ENCODE peak calls at places on chromosomes 12 and 14, in four cellular contexts. S, D, U and Q are unnamed samples.

GRCh38 chr12:12881495-12881894 is 9.9 kb upstream of the GPRC5A start:
- DNase-seq in S (no peak), D (no peak), U (no peak), Q (peak; percentile 39)

GRCh38 chr12:59904874-59905521 is 309.2 kb downstream of the SLC16A7 start:
- DNase-seq in S (no peak), D (no peak), U (no peak), Q (no peak)

GRCh38 chr12:70121562-70121961 is 121.7 kb upstream of the CNOT2 start:
- DNase-seq in S (no peak), D (no peak), U (no peak), Q (no peak)

GRCh38 chr12:116450406-116450910 is 108.7 kb upstream of the MAP1LC3B2 start:
- DNase-seq in S (no peak), D (no peak), U (no peak), Q (no peak)

GRCh38 chr12:84642201-84642600 is 270.4 kb downstream of the SLC6A15 start:
- DNase-seq in S (no peak), D (no peak), U (no peak), Q (no peak)

GRCh38 chr12:24361860-24362581 is 412.6 kb upstream of the SOX5 start:
- DNase-seq in S (no peak), D (no peak), U (no peak), Q (no peak)

GRCh38 chr12:3743803-3744202 is 9.1 kb downstream of the CRACR2A start:
- DNase-seq in S (peak; percentile 39), D (no peak), U (no peak), Q (no peak)

GRCh38 chr12:91890742-91891141 is 254.9 kb downstream of the BTG1 start:
- DNase-seq in S (no peak), D (no peak), U (no peak), Q (no peak)

GRCh38 chr12:88897723-88898122 is 317.5 kb upstream of the KITLG start:
- DNase-seq in S (no peak), D (no peak), U (no peak), Q (no peak)

GRCh38 chr12:85784096-85784720 is 52.0 kb downstream of the RASSF9 start:
- DNase-seq in S (no peak), D (no peak), U (no peak), Q (no peak)

GRCh38 chr14:67332468-67332867 is 27.1 kb downstream of the ATP6V1D start:
- DNase-seq in S (no peak), D (no peak), U (no peak), Q (no peak)

GRCh38 chr14:60151715-60152114 is 13.5 kb downstream of the DHRS7 start:
- DNase-seq in S (no peak), D (no peak), U (peak; percentile 76), Q (no peak)

GRCh38 chr12:125453751-125454150 is 388.5 kb downstream of the AACS start:
- DNase-seq in S (no peak), D (no peak), U (no peak), Q (no peak)

GRCh38 chr12:67909091-67909531 is 80.1 kb upstream of the IFNG-AS1 start:
- DNase-seq in S (no peak), D (no peak), U (no peak), Q (no peak)

GRCh38 chr14:20215196-20215595 is 8.3 kb upstream of the OR11H6 start:
- DNase-seq in S (no peak), D (no peak), U (no peak), Q (no peak)

GRCh38 chr12:7961395-7962188 is 25.6 kb upstream of the SLC2A3 start:
- DNase-seq in S (no peak), D (no peak), U (no peak), Q (no peak)

GRCh38 chr14:90968025-90968424 is 92.4 kb downstream of the RPS6KA5 start:
- DNase-seq in S (no peak), D (no peak), U (no peak), Q (no peak)

GRCh38 chr12:645563-646071 is 17.6 kb downstream of the NINJ2 start:
- DNase-seq in S (no peak), D (no peak), U (no peak), Q (peak; percentile 79)

DNA sequence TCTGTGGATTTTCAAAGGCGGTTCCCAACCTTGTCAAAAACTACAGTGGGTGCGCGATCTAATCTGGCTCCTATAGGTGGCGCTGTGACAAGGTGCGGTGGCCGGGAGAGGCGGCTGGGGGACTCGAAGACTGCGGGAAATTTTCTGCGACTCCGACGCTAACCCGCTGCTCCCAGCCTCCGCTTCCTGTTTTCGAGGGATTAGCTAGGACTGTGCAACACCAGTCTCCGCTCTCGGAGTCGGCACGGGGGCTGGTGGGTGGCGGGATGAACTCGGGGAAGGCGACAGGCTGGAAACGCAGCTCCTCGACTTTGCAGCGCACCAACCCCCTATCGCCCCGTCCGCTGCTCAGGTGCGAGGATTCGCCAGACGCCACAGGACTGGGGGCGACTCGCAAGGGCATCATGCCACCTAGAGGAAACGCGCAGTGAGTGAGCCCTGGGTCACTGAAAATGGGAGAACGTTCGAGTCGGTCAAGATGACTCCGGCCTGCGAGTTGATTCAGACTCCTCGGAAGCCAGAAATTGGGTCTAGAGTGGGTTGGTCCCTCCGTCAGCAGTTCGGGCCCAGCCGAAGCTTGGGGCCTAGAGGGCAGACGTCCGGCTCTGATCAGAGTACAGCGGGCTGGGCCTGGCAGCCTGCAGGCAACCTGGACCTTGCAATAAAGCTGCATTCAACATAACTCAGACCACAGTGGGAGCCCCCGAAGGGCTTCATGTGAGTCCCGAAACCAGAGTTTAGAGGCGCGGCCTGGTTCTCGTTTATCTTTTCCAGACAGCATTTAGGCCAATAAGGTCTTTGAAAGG is 5.5 kb upstream of the PAX9 start:
- DNase-seq in S (no peak), D (no peak), U (peak; percentile 66), Q (peak; percentile 52)
- H3K9ac ChIP-seq in S (no peak overlapping the region), D (no peak overlapping the region), U (no peak overlapping the region), Q (no peak overlapping the region)

DNA sequence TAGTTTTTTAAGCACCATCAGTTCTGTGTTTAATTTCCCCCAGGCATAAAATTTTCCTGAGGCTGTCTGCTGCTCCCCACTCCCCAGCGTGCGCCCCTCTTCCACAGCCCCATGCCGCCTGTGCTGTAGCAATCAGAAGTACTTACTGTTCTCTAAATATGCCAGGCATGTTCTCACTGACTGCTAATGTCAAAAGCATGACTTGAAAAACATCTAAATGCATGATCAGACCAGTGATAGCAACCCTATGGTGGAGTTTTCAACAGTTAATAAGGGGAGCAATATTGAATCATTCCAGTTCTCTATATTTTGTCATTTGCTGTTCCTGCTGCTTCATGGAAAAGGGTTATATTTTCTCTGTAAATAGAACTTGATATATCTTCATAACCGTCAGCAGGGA is 77.5 kb downstream of the ANKS1B start:
- DNase-seq in S (no peak), D (no peak), U (peak; percentile 3), Q (no peak)
- TF ChIP-seq SMC3 in S (no peak), D (no peak), U (no peak), Q (no peak)

DNA sequence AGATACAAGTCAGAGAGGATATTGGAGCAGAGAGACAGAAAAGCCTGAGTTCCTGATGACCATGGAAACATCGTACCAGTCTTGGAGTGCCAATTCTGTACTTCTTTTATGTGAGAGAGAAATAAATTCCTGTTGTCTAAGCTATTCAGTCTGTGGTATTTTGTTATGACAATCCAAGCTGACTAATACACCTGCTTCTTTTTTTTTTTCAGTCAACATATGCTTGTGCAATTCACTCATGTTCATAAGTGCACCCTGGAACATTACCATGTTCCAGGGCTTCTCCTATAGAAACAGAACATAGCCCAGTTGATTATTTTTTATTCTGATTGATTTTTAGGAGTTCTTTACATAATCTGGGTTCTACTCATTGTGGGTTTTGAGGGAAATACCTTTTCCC is 1.7 kb upstream of the CHPT1 start:
- DNase-seq in S (no peak), D (no peak), U (no peak), Q (peak; percentile 61)
- TF ChIP-seq MAX in S (no peak), D (no peak), U (no peak), Q (no peak)

DNA sequence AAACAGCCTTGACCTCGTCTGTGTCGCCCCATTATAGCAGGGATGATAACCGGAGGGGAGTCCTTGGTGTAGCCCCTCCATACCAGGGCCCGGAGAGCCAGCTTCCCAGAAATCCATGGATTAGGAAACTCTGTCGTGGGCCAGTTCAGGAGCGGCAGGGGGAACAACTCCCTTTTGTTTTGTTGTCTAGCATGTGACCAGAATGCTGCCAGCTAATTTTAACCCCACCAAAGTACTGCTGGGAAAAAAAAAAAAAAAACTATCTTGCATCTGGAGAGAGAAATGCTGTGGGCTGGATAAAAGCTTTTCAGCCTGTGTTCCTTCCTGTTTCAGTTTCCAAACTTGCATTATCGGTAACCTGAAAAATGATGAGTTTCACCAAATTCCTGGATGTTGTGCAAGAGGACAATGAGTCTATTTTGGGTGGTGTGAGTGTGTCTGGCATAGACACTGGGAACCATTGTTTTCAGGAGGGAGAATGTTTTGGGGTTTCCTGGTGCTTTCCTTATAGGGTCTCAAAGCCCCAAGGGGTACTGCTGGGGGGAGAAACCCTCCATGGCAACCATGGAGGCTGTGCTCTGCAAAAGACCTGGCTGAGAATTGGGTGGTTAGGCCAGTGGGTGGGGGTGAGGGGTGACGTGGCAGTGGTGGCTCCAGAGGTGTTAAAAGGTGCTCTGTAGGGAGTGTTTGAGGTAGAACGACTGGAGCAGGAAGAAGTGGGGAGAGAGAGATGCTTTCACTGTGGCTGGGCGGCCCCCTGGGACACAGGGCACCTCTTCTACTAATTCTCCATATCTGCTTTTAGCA is 14.9 kb upstream of the IRF2BPL start:
- DNase-seq in S (peak; percentile 60), D (no peak), U (no peak), Q (peak; percentile 89)
- H3K9ac ChIP-seq in S (peak overlapping the region; percentile 44), D (peak overlapping the region; percentile 57), U (peak overlapping the region; percentile 86), Q (peak overlapping the region; percentile 73)